ENCODE peak calls at places on chromosomes 12 and 14, in seven cellular contexts. C is body of pancreas, K is stomach, R is breast epithelium, T is upper lobe of left lung, U is testis, G is adrenal gland. M is an unnamed sample. For H3K36me3, the result is how much of the 10 kb centered on the place peaks cover.

GRCh38 chr12:10220398-10221077 is 7.9 kb downstream of the GABARAPL1 start:
- DNase-seq in C (peak), K (peak), R (peak), T (peak), U (peak), G (peak), M (peak)

GRCh38 chr12:73906757-73907156 is 630.9 kb upstream of the ATXN7L3B start:
- DNase-seq in C (no peak), K (no peak), R (no peak), T (no peak), U (no peak), G (no peak), M (no peak)

GRCh38 chr12:59372971-59373370 is 222.9 kb upstream of the SLC16A7 start:
- DNase-seq in C (peak), K (no peak), R (no peak), T (no peak), U (peak), G (no peak), M (no peak)

GRCh38 chr12:118591-118990 is 52.0 kb downstream of the IQSEC3 start:
- DNase-seq in C (no peak), K (no peak), R (no peak), T (no peak), U (no peak), G (no peak), M (no peak)

GRCh38 chr12:12723681-12724420 is 6.7 kb downstream of the CDKN1B start:
- DNase-seq in C (peak), K (peak), R (no peak), T (peak), U (no peak), G (peak), M (peak)

GRCh38 chr14:32576088-32576795 is 247.1 kb downstream of the AKAP6 start:
- DNase-seq in C (peak), K (peak), R (peak), T (peak), U (peak), G (peak), M (peak)

GRCh38 chr12:102740157-102741032 is 176.6 kb downstream of the PAH start:
- DNase-seq in C (no peak), K (no peak), R (no peak), T (no peak), U (no peak), G (no peak), M (no peak)

GRCh38 chr14:75443203-75443969 is 15.6 kb downstream of the JDP2 start:
- DNase-seq in C (no peak), K (no peak), R (no peak), T (no peak), U (no peak), G (no peak), M (no peak)

GRCh38 chr14:24422261-24422660 is 7.2 kb downstream of the CBLN3 start:
- DNase-seq in C (no peak), K (no peak), R (no peak), T (no peak), U (no peak), G (no peak), M (no peak)

GRCh38 chr12:41699658-41700057 is 445.0 kb downstream of the GXYLT1 start:
- DNase-seq in C (no peak), K (no peak), R (no peak), T (no peak), U (no peak), G (no peak), M (no peak)

GRCh38 chr12:11814362-11814761 is 164.9 kb downstream of the ETV6 start:
- DNase-seq in C (no peak), K (no peak), R (no peak), T (no peak), U (no peak), G (no peak), M (no peak)

GRCh38 chr14:95452176-95452889 is 64.1 kb downstream of the SYNE3 start:
- DNase-seq in C (no peak), K (no peak), R (no peak), T (no peak), U (no peak), G (no peak), M (no peak)

GRCh38 chr14:90105756-90106155 is 44.0 kb downstream of the KCNK13 start:
- DNase-seq in C (no peak), K (no peak), R (no peak), T (no peak), U (peak), G (peak), M (no peak)

GRCh38 chr12:124422570-124423523 is 128.0 kb downstream of the RFLNA start:
- DNase-seq in C (peak), K (peak), R (peak), T (peak), U (peak), G (peak), M (peak)

GRCh38 chr12:58105225-58106119 is 164.1 kb downstream of the ATP23 start:
- DNase-seq in C (no peak), K (no peak), R (no peak), T (no peak), U (no peak), G (no peak), M (no peak)

GRCh38 chr12:86174188-86174587 is 82.0 kb downstream of the MGAT4C start:
- DNase-seq in C (no peak), K (no peak), R (no peak), T (no peak), U (no peak), G (no peak), M (no peak)

GRCh38 chr12:112904571-112904970 is 2.2 kb upstream of the OAS1 start:
- DNase-seq in C (no peak), K (no peak), R (no peak), T (no peak), U (no peak), G (no peak), M (no peak)

GRCh38 chr12:94777936-94778335 is 127.6 kb upstream of the TMCC3 start:
- DNase-seq in C (no peak), K (no peak), R (no peak), T (no peak), U (no peak), G (no peak), M (no peak)

GRCh38 chr12:30952036-30952435 is 25.5 kb downstream of the TSPAN11 start:
- DNase-seq in C (no peak), K (no peak), R (no peak), T (no peak), U (no peak), G (no peak), M (no peak)

GRCh38 chr14:23076785-23077408 is 18.0 kb downstream of the ACIN1 start:
- DNase-seq in C (peak), K (no peak), R (no peak), T (no peak), U (no peak), G (no peak), M (no peak)

GRCh38 chr12:46661161-46661845 is 164.5 kb downstream of the SLC38A4 start:
- DNase-seq in C (peak), K (no peak), R (no peak), T (peak), U (peak), G (peak), M (no peak)

DNA sequence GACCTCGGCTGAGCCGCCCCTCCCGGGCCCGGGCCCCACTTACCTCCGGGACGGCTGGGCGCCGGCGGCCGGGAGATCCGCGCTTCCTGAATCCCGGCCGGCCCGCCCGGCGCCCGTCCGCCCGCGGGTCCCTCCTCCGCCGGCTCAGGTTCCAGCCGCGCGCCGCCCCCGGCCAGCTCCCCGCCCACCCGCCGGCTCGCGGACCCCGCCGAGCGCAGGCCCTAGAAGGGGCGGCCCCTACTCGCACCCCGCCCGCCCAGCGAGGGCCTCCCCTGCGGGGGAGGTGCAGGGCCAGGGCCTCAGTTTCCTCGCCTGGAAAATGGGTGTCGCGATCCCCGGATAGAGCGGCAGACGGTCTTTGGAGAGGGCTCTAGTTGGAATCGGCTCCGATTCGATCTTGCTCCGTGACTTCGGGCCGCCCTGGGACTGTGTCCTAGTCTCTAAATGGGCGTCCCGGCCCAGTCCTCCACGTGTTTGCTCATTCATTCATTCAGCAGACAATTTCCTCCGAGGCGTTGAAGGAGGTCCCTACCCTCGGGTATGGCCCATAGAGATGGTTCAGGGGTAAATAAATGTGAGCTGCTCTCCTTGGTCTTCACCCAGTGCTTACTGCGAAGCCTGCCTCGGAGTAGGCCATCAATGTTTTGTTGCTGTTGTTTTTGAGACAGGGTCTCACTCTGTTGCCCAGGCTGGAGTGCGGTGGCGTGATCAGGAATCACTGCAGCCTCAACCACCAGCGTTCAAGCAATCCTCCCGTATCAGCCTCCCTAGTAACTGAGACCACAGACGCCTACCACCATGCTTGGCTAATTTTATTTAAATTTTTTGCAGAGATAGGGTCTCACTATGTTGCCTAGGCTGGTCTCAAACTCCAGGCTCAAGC is at the start of gene TRPV4:
- DNase-seq in C (peak), K (peak), R (no peak), T (no peak), U (no peak), G (no peak), M (no peak)
- TF ChIP-seq POLR2A in C (peak), K (no peak), R (no peak), T (no peak), U (no peak), G (no peak), M (no peak)

GRCh38 chr14:62800577-62800976 is 244.7 kb downstream of the KCNH5 start:
- DNase-seq in C (no peak), K (no peak), R (no peak), T (no peak), U (no peak), G (no peak), M (no peak)
- H3K4me3 ChIP-seq in C (no peak), K (no peak), R (no peak), T (no peak), U (no peak), G (no peak), M (no peak)

DNA sequence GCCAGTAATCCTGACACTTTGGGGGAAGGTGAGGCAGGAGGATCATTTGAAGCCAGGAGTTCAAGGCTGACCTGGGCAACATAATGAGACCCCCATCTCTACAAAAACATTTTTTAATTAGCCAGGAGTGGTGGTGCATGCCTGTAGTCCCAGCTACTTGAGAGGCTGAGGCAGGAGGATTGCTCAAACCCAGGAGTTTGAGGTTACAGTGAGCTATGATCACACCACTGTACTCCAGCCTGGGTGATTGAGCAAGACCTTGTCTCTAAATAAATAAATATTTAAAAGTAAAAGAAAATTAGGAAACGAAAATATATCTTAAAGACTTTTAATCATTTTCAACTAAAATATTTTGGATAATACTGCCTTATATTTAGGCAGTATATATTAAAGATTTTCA is 25.9 kb downstream of the CKB start:
- DNase-seq in C (no peak), K (no peak), R (no peak), T (no peak), U (no peak), G (no peak), M (peak)
- H3K36me3 ChIP-seq in C (under half), K (half or more), R (under half), T (half or more), U (under half), G (under half), M (under half)

GRCh38 chr12:120134307-120134980 is 17.9 kb upstream of the RAB35 start:
- DNase-seq in C (no peak), K (no peak), R (no peak), T (no peak), U (no peak), G (no peak), M (no peak)

GRCh38 chr12:120130011-120130410 is 13.5 kb upstream of the RAB35 start:
- DNase-seq in C (no peak), K (no peak), R (no peak), T (no peak), U (no peak), G (no peak), M (no peak)

GRCh38 chr12:120132437-120132836 is 15.9 kb upstream of the RAB35 start:
- DNase-seq in C (no peak), K (peak), R (no peak), T (no peak), U (no peak), G (no peak), M (no peak)

GRCh38 chr12:120131116-120131515 is 14.6 kb upstream of the RAB35 start:
- DNase-seq in C (no peak), K (no peak), R (no peak), T (no peak), U (no peak), G (no peak), M (no peak)

DNA sequence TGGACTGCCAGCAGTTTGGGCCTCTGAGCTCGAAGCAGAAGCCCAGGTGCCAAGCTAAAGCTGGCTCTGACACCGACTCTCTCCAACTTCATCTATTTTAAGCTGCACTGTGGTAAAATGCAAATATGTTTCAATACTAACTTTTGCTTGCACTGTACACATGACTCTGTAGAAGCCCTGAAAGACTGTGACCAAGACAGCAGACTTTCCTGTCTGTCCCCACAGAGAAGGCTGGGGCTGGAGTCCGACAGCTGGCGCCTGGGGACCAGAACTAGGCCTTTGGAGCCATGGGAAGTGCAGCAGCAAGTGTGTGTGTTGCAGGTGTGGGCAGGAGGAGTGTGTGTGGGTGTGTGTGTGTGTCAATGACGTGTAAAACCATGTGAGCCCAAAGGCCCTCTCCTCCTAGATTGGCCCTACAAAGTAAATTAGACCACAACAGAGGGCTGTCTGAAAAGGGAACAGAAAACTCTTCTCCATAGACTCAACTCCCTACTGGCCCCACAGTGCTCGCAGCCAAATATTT is 16.4 kb upstream of the RAB35 start:
- DNase-seq in C (no peak), K (peak), R (no peak), T (no peak), U (no peak), G (no peak), M (no peak)
- TF ChIP-seq POLR2A in C (no peak), K (no peak), R (no peak), T (no peak), U (no peak), G (no peak), M (no peak)

GRCh38 chr14:93729993-93730392 is 58.3 kb downstream of the PRIMA1 start:
- DNase-seq in C (no peak), K (no peak), R (no peak), T (no peak), U (no peak), G (no peak), M (no peak)
- H3K4me3 ChIP-seq in C (no peak), K (no peak), R (no peak), T (no peak), U (no peak), G (no peak), M (no peak)

GRCh38 chr14:33851366-33851765 is 99.5 kb downstream of the EGLN3 start:
- DNase-seq in C (no peak), K (no peak), R (no peak), T (no peak), U (no peak), G (no peak), M (no peak)
- H3K36me3 ChIP-seq in C (under half), K (under half), R (under half), T (under half), U (under half), G (under half), M (under half)

GRCh38 chr12:48817957-48818830 is at the start of gene CACNB3:
- DNase-seq in C (peak), K (peak), R (peak), T (peak), U (peak), G (peak), M (peak)

GRCh38 chr12:48816148-48816854 is 2.0 kb upstream of the CACNB3 start:
- DNase-seq in C (peak), K (peak), R (no peak), T (peak), U (no peak), G (no peak), M (no peak)

GRCh38 chr12:48814313-48815280 is 3.7 kb upstream of the CACNB3 start:
- DNase-seq in C (peak), K (peak), R (peak), T (peak), U (peak), G (peak), M (peak)

GRCh38 chr12:48813464-48814312 is 4.6 kb upstream of the CACNB3 start:
- DNase-seq in C (no peak), K (no peak), R (no peak), T (no peak), U (peak), G (no peak), M (peak)

DNA sequence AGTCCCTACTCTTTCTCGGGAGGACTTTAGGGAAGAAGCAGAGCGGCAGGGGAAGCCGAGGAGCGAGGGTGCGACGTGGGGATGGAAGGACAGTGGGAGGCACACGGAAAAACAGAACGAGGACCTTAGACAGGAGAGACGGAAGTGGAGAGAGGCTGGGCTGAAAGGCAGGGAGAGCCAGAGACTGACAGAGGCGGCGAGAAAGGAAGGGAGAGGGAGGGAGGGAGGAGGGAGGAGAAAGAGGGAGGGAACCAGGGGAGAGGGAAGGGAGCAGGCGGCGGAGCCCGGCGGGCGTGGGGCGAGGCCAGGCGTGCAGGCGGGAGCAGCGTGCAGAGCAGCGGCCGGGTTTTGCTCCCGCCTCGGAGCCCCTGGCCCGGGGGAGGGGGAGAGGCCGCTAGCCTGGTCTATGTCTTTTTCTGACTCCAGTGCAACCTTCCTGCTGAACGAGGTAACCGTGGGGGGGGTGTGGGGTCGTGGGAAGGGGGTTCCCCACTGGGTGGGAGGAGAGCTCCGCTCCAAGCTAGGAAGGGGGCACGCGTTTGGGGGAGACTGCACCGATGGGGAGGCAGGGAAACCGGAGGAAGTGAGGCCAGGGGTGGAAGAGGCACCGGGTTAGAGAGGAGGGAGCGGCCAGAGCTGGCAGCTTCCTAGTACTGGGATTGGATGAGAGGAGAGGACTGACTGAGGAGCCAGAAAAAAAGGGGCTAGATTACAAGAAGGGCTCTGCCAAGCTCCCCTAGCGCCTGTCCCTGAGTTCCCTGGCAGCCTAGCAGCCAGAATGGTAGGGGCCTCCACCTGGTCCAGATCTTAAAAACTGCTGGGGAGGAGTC is 2.8 kb upstream of the CACNB3 start:
- DNase-seq in C (peak), K (peak), R (peak), T (peak), U (peak), G (peak), M (peak)
- TF ChIP-seq POLR2A in C (peak), K (no peak), R (peak), T (peak), U (no peak), G (no peak), M (peak)

GRCh38 chr12:67697443-67697842 is 48.9 kb downstream of the DYRK2 start:
- DNase-seq in C (no peak), K (no peak), R (no peak), T (no peak), U (no peak), G (no peak), M (no peak)
- H3K4me3 ChIP-seq in C (no peak), K (no peak), R (no peak), T (no peak), U (no peak), G (no peak), M (no peak)

DNA sequence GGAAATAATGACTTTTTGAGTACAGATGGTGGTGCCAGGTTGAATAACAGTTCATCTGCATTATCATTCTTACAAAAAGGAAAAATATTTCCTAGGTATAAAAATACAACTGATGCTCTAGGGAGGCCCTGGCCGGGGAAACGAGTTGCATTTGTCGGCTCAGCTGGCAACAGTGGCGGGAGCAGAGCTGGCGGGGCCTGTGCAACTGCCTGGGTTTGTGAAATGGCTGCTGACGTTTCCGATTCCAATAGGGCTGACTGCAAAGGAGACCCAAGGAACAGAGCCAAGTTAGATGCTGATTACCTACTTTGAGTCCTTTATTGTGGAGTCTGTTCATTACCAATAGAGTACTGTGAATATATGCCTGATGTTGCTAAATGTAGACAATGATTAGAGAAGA is 25.7 kb upstream of the PHLDA1 start:
- DNase-seq in C (no peak), K (no peak), R (no peak), T (no peak), U (no peak), G (no peak), M (no peak)
- H3K36me3 ChIP-seq in C (under half), K (half or more), R (under half), T (half or more), U (under half), G (under half), M (under half)

M was measured in uterus.